ENCODE peak calls at places on chromosome 1, in seven cellular contexts. H is NCI-H1105, Z is EH, W is hepatic stellate cell, S is NAMALWA, I is H4, Y is kidney glomerular epithelial cell. C is an unnamed sample.

GRCh38 chr1:169610110-169610509 is 19.8 kb downstream of the SELP start:
- DNase-seq in H (no peak), Z (no peak), W (no peak), S (no peak), I (no peak), Y (no peak), C (no peak)

GRCh38 chr1:204782118-204782700 is 88.5 kb upstream of the NFASC start:
- DNase-seq in H (no peak), Z (peak; percentile 64), W (no peak), S (no peak), I (no peak), Y (no peak), C (no peak)

GRCh38 chr1:168135982-168136708 is 585 bp downstream of the GPR161 start:
- DNase-seq in H (peak; percentile 26), Z (peak; percentile 28), W (peak; percentile 23), S (no peak), I (no peak), Y (no peak), C (peak; percentile 5)

GRCh38 chr1:9589144-9589718 is 520 bp downstream of the TMEM201 start:
- DNase-seq in H (no peak), Z (peak; percentile 45), W (peak; percentile 50), S (peak; percentile 76), I (no peak), Y (no peak), C (no peak)

GRCh38 chr1:113871597-113872113 is at the start of gene PTPN22:
- DNase-seq in H (no peak), Z (peak; percentile 85), W (peak; percentile 12), S (peak; percentile 93), I (peak; percentile 84), Y (peak; percentile 29), C (no peak)

GRCh38 chr1:71561206-71561605 is 480.4 kb upstream of the ZRANB2 start:
- DNase-seq in H (no peak), Z (peak; percentile 32), W (no peak), S (no peak), I (no peak), Y (no peak), C (no peak)

GRCh38 chr1:156114919-156115513 is 505 bp downstream of the LMNA start:
- DNase-seq in H (no peak), Z (peak; percentile 43), W (no peak), S (no peak), I (no peak), Y (no peak), C (no peak)

GRCh38 chr1:157542676-157543075 is 9.6 kb downstream of the FCRL5 start:
- DNase-seq in H (peak; percentile 62), Z (no peak), W (no peak), S (no peak), I (no peak), Y (no peak), C (no peak)

GRCh38 chr1:182163821-182164223 is 102.3 kb upstream of the ZNF648 start:
- DNase-seq in H (no peak), Z (peak; percentile 29), W (no peak), S (no peak), I (no peak), Y (no peak), C (no peak)

GRCh38 chr1:159835862-159836518 is 9.3 kb downstream of the SLAMF8 start:
- DNase-seq in H (no peak), Z (no peak), W (no peak), S (no peak), I (no peak), Y (no peak), C (no peak)

GRCh38 chr1:202462342-202463076 is 114.0 kb downstream of the PPP1R12B start:
- DNase-seq in H (no peak), Z (no peak), W (no peak), S (no peak), I (no peak), Y (no peak), C (no peak)